ENCODE peak calls at places on chromosomes 4 and X, in four cellular contexts. One of them, this sample, is unnamed.

GRCh38 chr4:76758290-76758882 is 139.6 kb downstream of the SOWAHB start:
- DNase-seq in fibroblast of lung: peak
- DNase-seq in mesothelial cell of epicardium: no peak
- DNase-seq in ACHN: peak
- DNase-seq in this sample: peak

GRCh38 chr4:96983830-96984229 is 1143.9 kb downstream of the PDHA2 start:
- DNase-seq in mesothelial cell of epicardium: no peak
- DNase-seq in ACHN: peak
- DNase-seq in fibroblast of lung: no peak
- DNase-seq in this sample: no peak

GRCh38 chr4:145956288-145956890 is 17.8 kb upstream of the ZNF827 start:
- DNase-seq in mesothelial cell of epicardium: no peak
- DNase-seq in ACHN: peak
- DNase-seq in fibroblast of lung: peak
- DNase-seq in this sample: peak

GRCh38 chr4:337143-337931 is at the start of gene ZNF141:
- DNase-seq in ACHN: peak
- DNase-seq in fibroblast of lung: peak
- DNase-seq in mesothelial cell of epicardium: peak
- DNase-seq in this sample: peak

GRCh38 chr4:102466298-102466697 is 34.9 kb upstream of the NFKB1 start:
- DNase-seq in ACHN: no peak
- DNase-seq in mesothelial cell of epicardium: no peak
- DNase-seq in fibroblast of lung: peak
- DNase-seq in this sample: no peak

GRCh38 chrX:132740316-132741123 is 217.9 kb downstream of the HS6ST2 start:
- DNase-seq in fibroblast of lung: peak
- DNase-seq in mesothelial cell of epicardium: no peak
- DNase-seq in ACHN: no peak
- DNase-seq in this sample: no peak

GRCh38 chr4:41050840-41051775 is 163.2 kb downstream of the APBB2 start:
- DNase-seq in ACHN: no peak
- DNase-seq in fibroblast of lung: no peak
- DNase-seq in mesothelial cell of epicardium: no peak
- DNase-seq in this sample: no peak

GRCh38 chrX:132609449-132609848 is 120.6 kb upstream of the MBNL3 start:
- DNase-seq in ACHN: no peak
- DNase-seq in mesothelial cell of epicardium: no peak
- DNase-seq in fibroblast of lung: no peak
- DNase-seq in this sample: no peak

GRCh38 chr4:105473340-105474109 is at the start of gene PPA2:
- DNase-seq in fibroblast of lung: peak
- DNase-seq in ACHN: peak
- DNase-seq in mesothelial cell of epicardium: peak
- DNase-seq in this sample: peak

GRCh38 chr4:73139245-73139644 is 69.7 kb upstream of the COX18 start:
- DNase-seq in fibroblast of lung: no peak
- DNase-seq in ACHN: no peak
- DNase-seq in mesothelial cell of epicardium: no peak
- DNase-seq in this sample: no peak

GRCh38 chr4:82705881-82706280 is 92.7 kb downstream of the SCD5 start:
- DNase-seq in mesothelial cell of epicardium: no peak
- DNase-seq in ACHN: no peak
- DNase-seq in fibroblast of lung: no peak
- DNase-seq in this sample: no peak

GRCh38 chr4:34182346-34182745 is 2062.0 kb downstream of the ARAP2 start:
- DNase-seq in mesothelial cell of epicardium: no peak
- DNase-seq in fibroblast of lung: peak
- DNase-seq in ACHN: no peak
- DNase-seq in this sample: no peak

GRCh38 chrX:117743469-117744251 is 372.9 kb downstream of the KLHL13 start:
- DNase-seq in mesothelial cell of epicardium: no peak
- DNase-seq in fibroblast of lung: no peak
- DNase-seq in ACHN: peak
- DNase-seq in this sample: no peak

GRCh38 chr4:27684501-27685077 is 823.9 kb downstream of the STIM2 start:
- DNase-seq in mesothelial cell of epicardium: peak
- DNase-seq in ACHN: peak
- DNase-seq in fibroblast of lung: peak
- DNase-seq in this sample: peak

GRCh38 chr4:1451106-1451751 is 45.0 kb upstream of the NKX1-1 start:
- DNase-seq in mesothelial cell of epicardium: no peak
- DNase-seq in ACHN: no peak
- DNase-seq in fibroblast of lung: no peak
- DNase-seq in this sample: no peak

GRCh38 chrX:45696762-45697161 is 496.1 kb upstream of the DIPK2B start:
- DNase-seq in mesothelial cell of epicardium: no peak
- DNase-seq in ACHN: no peak
- DNase-seq in fibroblast of lung: no peak
- DNase-seq in this sample: no peak

GRCh38 chr4:19748470-19748869 is 503.2 kb upstream of the SLIT2 start:
- DNase-seq in fibroblast of lung: peak
- DNase-seq in mesothelial cell of epicardium: no peak
- DNase-seq in ACHN: no peak
- DNase-seq in this sample: no peak

GRCh38 chrX:45518552-45518951 is 317.9 kb upstream of the DIPK2B start:
- DNase-seq in ACHN: no peak
- DNase-seq in mesothelial cell of epicardium: no peak
- DNase-seq in fibroblast of lung: no peak
- DNase-seq in this sample: no peak

GRCh38 chr4:156536661-156537060 is 434.9 kb downstream of the PDGFC start:
- DNase-seq in ACHN: no peak
- DNase-seq in fibroblast of lung: no peak
- DNase-seq in mesothelial cell of epicardium: no peak
- DNase-seq in this sample: no peak

GRCh38 chrX:44872319-44872816 is 620 bp upstream of the KDM6A start:
- DNase-seq in ACHN: peak
- DNase-seq in fibroblast of lung: no peak
- DNase-seq in mesothelial cell of epicardium: peak
- DNase-seq in this sample: peak

GRCh38 chrX:46838974-46839480 is 2.2 kb downstream of the RP2 start:
- DNase-seq in ACHN: peak
- DNase-seq in mesothelial cell of epicardium: no peak
- DNase-seq in fibroblast of lung: no peak
- DNase-seq in this sample: no peak

GRCh38 chr4:53854991-53855885 is 209.2 kb downstream of the CHIC2 start:
- DNase-seq in mesothelial cell of epicardium: no peak
- DNase-seq in ACHN: no peak
- DNase-seq in fibroblast of lung: peak
- DNase-seq in this sample: no peak

This sample was measured in Calu3.